ENCODE peak calls at places on chromosomes 5 and 9, in eight cellular contexts. O, Y, J, W, B, X, Z and R are unnamed samples.
A peak's percentile ranks its signal among the peaks of the same experiment; 100 is the strongest.

GRCh38 chr9:104774831-104775573 is 11.1 kb downstream of the NIPSNAP3B start:
- DNase-seq in O (no peak), Y (no peak), J (no peak), W (no peak), B (no peak), X (no peak), Z (no peak), R (no peak)

GRCh38 chr5:73119492-73120157 is 750 bp upstream of the TMEM171 start:
- DNase-seq in O (no peak), Y (no peak), J (no peak), W (peak; percentile 38), B (no peak), X (no peak), Z (no peak), R (peak; percentile 38)

GRCh38 chr9:21579209-21579608 is 97.1 kb upstream of the IFNE start:
- DNase-seq in O (peak; percentile 28), Y (no peak), J (no peak), W (no peak), B (no peak), X (peak; percentile 35), Z (no peak), R (no peak)

GRCh38 chr5:142915840-142916424 is 145.8 kb downstream of the ARHGAP26 start:
- DNase-seq in O (peak; percentile 27), Y (no peak), J (no peak), W (peak; percentile 67), B (no peak), X (no peak), Z (no peak), R (peak; percentile 58)

GRCh38 chr5:172768573-172769323 is 2.2 kb downstream of the DUSP1 start:
- DNase-seq in O (peak; percentile 78), Y (no peak), J (peak; percentile 51), W (no peak), B (no peak), X (no peak), Z (no peak), R (peak; percentile 29)

GRCh38 chr9:16364347-16364746 is 506.1 kb downstream of the BNC2 start:
- DNase-seq in O (no peak), Y (no peak), J (no peak), W (no peak), B (no peak), X (no peak), Z (no peak), R (no peak)

GRCh38 chr9:95035846-95036245 is 281.7 kb downstream of the FANCC start:
- DNase-seq in O (no peak), Y (no peak), J (no peak), W (no peak), B (no peak), X (no peak), Z (no peak), R (no peak)

GRCh38 chr5:85656050-85656449 is 961.7 kb upstream of the COX7C start:
- DNase-seq in O (no peak), Y (no peak), J (no peak), W (no peak), B (no peak), X (no peak), Z (no peak), R (no peak)

GRCh38 chr5:93189707-93190120 is 391.3 kb downstream of the NR2F1-AS1 start:
- DNase-seq in O (peak; percentile 71), Y (no peak), J (no peak), W (no peak), B (peak; percentile 78), X (no peak), Z (peak; percentile 82), R (peak; percentile 98)

GRCh38 chr9:127897194-127897692 is 2.2 kb downstream of the ST6GALNAC6 start:
- DNase-seq in O (peak; percentile 90), Y (peak; percentile 86), J (peak; percentile 92), W (peak; percentile 95), B (no peak), X (no peak), Z (peak; percentile 43), R (no peak)

GRCh38 chr5:112787261-112787660 is 49.6 kb downstream of the APC start:
- DNase-seq in O (peak; percentile 52), Y (no peak), J (no peak), W (no peak), B (no peak), X (no peak), Z (no peak), R (peak; percentile 4)

GRCh38 chr9:93674580-93675335 is 98.4 kb downstream of the PHF2 start:
- DNase-seq in O (no peak), Y (peak; percentile 40), J (peak; percentile 7), W (no peak), B (no peak), X (peak; percentile 6), Z (no peak), R (no peak)

DNA sequence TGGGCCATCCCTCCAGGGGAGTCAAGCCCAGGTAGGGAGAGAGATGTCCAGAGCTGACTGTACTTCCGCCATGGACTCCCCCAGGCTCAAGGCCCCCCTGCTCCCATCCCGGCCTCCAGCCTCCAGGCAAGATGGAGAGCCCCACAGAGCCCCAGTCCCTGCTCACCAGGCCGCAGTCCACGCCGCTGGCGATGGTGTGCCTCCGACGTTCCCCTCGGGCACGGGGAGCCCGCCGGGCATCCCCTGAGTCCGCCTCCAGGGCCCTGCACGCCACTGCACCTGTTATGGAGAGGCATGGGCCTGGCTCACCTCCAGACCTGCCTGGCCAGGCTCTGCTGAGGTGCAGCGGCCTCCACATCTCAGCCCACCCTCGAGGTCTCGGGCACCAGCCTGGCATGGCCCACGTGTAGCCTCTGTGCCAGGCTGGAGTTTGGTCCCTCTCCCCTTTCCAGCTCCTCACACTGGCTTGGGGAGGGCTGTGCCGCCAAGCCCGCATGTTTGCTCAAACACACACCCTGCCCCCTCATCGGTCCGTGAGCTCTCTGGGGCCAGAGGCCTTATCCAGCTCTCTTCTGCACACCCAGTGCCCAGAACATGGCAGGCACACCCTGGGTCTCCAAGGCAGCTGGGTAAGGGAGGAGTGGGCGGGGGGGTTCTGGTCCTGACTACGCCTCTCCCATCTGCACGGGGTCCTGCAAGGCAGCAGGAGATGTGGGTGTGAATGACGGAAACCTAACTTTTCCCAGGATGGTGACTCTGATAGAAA is 4.1 kb downstream of the SAPCD2 start:
- DNase-seq in O (no peak), Y (no peak), J (no peak), W (no peak), B (no peak), X (no peak), Z (no peak), R (no peak)
- H3K27me3 ChIP-seq in O (no peaks in the 10 kb centered on the region), Y (peaks cover 9% of the 10 kb centered on the region), J (peaks cover 4% of the 10 kb centered on the region), W (peaks cover 22% of the 10 kb centered on the region), B (no peaks in the 10 kb centered on the region), X (no peaks in the 10 kb centered on the region), Z (no peaks in the 10 kb centered on the region), R (no peaks in the 10 kb centered on the region)

GRCh38 chr9:126166291-126166690 is 160.3 kb upstream of the MVB12B start:
- DNase-seq in O (no peak), Y (peak; percentile 25), J (no peak), W (no peak), B (no peak), X (no peak), Z (no peak), R (no peak)

GRCh38 chr9:126170286-126170823 is 156.3 kb upstream of the MVB12B start:
- DNase-seq in O (no peak), Y (no peak), J (no peak), W (no peak), B (no peak), X (no peak), Z (no peak), R (no peak)

GRCh38 chr9:126171641-126172040 is 155.0 kb upstream of the MVB12B start:
- DNase-seq in O (no peak), Y (no peak), J (no peak), W (no peak), B (no peak), X (no peak), Z (no peak), R (no peak)

GRCh38 chr9:126166866-126167265 is 159.8 kb upstream of the MVB12B start:
- DNase-seq in O (no peak), Y (peak; percentile 31), J (no peak), W (no peak), B (no peak), X (no peak), Z (no peak), R (no peak)

DNA sequence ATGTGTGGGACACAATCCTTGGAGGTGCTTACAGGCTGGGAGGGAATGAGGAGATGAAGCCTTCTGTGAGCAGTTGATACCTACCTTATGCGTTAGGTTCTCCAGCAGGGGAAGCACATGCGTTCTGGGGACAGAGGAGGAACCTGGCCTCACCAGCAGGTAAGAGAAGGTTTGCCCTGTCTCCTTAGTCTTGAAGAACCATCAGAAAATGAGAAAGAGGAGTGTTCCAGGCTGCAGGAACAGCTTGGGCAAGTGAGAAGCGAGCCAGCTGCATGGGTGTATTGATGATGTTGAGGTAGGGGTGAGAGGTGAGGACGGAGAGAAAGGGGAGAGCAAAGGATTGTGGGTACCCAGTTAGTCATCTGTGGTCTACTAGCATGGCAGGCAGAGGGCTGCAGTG is 156.9 kb upstream of the MVB12B start:
- DNase-seq in O (no peak), Y (no peak), J (no peak), W (no peak), B (no peak), X (no peak), Z (no peak), R (no peak)
- H3K27me3 ChIP-seq in O (no peaks in the 10 kb centered on the region), Y (peaks cover 9% of the 10 kb centered on the region), J (no peaks in the 10 kb centered on the region), W (no peaks in the 10 kb centered on the region), B (peaks cover 6% of the 10 kb centered on the region), X (no peaks in the 10 kb centered on the region), Z (peaks cover 5% of the 10 kb centered on the region), R (peaks cover 9% of the 10 kb centered on the region)

DNA sequence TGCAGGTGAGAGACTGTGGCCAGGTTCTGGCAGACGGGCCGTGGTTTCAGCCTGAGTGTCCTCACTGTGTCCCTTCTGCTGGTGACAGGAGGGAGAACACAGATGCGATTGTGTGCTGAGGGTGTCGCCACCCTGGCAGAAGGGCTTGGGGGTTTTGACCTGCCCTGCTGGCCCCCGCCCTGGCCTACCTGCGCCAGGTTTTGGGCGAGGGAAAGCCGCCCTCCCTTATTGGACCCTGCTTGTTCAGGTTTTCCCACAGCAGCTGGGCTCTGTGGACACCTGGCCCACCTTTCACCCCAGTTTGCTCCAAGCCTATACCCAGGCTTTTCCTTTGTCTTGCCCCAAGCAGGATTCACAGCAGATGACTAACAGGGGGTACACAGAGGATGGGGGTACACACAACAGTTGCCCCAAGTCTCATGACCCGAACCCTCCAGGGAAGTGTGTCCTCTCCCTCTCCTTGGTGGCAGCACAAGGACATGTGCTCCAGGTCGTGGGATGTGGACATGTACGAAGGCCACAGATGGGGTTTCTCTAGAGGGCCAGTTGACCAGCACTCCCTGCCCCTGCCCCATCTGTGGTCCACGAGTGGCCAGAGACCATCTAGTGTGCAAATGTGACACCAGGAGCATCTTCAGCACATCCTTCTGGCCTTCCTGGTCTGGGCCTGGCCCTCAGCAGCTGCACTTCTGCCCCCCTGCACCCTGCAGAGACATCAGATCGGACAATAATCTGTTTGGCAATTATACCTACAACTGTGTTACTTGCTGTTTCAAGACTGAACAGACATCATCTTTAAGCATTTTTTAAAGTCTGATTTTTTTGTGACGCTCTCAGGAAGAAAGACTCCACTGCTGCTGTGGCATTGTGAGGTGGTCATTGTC is 265.8 kb upstream of the IRX4 start:
- DNase-seq in O (no peak), Y (no peak), J (no peak), W (no peak), B (no peak), X (no peak), Z (no peak), R (no peak)
- H3K27me3 ChIP-seq in O (no peaks in the 10 kb centered on the region), Y (peaks cover 9% of the 10 kb centered on the region), J (no peaks in the 10 kb centered on the region), W (peaks cover 7% of the 10 kb centered on the region), B (peaks cover 21% of the 10 kb centered on the region), X (no peaks in the 10 kb centered on the region), Z (no peaks in the 10 kb centered on the region), R (no peaks in the 10 kb centered on the region)

GRCh38 chr5:3119435-3119834 is 368.0 kb upstream of the IRX2 start:
- DNase-seq in O (no peak), Y (no peak), J (no peak), W (no peak), B (no peak), X (no peak), Z (no peak), R (no peak)
- H3K27me3 ChIP-seq in O (no peaks in the 10 kb centered on the region), Y (peaks cover 16% of the 10 kb centered on the region), J (no peaks in the 10 kb centered on the region), W (peaks cover 80% of the 10 kb centered on the region), B (no peaks in the 10 kb centered on the region), X (no peaks in the 10 kb centered on the region), Z (no peaks in the 10 kb centered on the region), R (no peaks in the 10 kb centered on the region)

GRCh38 chr9:130472184-130472705 is 27.5 kb downstream of the ASS1 start:
- DNase-seq in O (no peak), Y (no peak), J (no peak), W (no peak), B (no peak), X (no peak), Z (no peak), R (no peak)
- H3K27me3 ChIP-seq in O (no peaks in the 10 kb centered on the region), Y (no peaks in the 10 kb centered on the region), J (no peaks in the 10 kb centered on the region), W (no peaks in the 10 kb centered on the region), B (no peaks in the 10 kb centered on the region), X (peaks cover 8% of the 10 kb centered on the region), Z (peaks cover 39% of the 10 kb centered on the region), R (no peaks in the 10 kb centered on the region)